ENCODE peak calls at places on chromosomes 13 and 19, in ten cellular contexts. M, T, C, D, G, L, O, Y, V and X are unnamed samples.

GRCh38 chr19:12581100-12581499 is 29.5 kb downstream of the ZNF490 start:
- DNase-seq in G (no peak), T (no peak), L (no peak), O (no peak), C (no peak), M (no peak), V (no peak), Y (no peak), D (no peak), X (no peak)

GRCh38 chr19:4053423-4054324 is 13.0 kb downstream of the ZBTB7A start:
- DNase-seq in O (no peak), Y (no peak), M (no peak), C (no peak), V (peak), L (no peak), D (no peak), G (no peak), T (no peak), X (no peak)

GRCh38 chr13:36028359-36028758 is 102.8 kb downstream of the DCLK1 start:
- DNase-seq in G (no peak), D (no peak), O (no peak), L (no peak), Y (no peak), C (no peak), V (no peak), M (no peak), T (no peak), X (no peak)

GRCh38 chr19:18233224-18233825 is 7.1 kb upstream of the PDE4C start:
- DNase-seq in T (no peak), D (no peak), M (no peak), C (no peak), L (peak), O (no peak), V (peak), Y (peak), G (peak), X (peak)

GRCh38 chr19:12985049-12985776 is 10.1 kb upstream of the NFIX start:
- DNase-seq in L (no peak), G (peak), C (no peak), O (peak), T (no peak), M (no peak), Y (no peak), V (peak), D (peak), X (peak)

GRCh38 chr13:77774181-77774580 is 76.7 kb downstream of the SLAIN1 start:
- DNase-seq in T (no peak), C (no peak), L (no peak), V (no peak), M (no peak), G (no peak), D (no peak), O (no peak), Y (no peak), X (no peak)

GRCh38 chr19:53519431-53519830 is 18.5 kb upstream of the ZNF331 start:
- DNase-seq in V (peak), G (no peak), M (no peak), Y (no peak), T (no peak), L (no peak), C (no peak), O (no peak), D (no peak), X (peak)

GRCh38 chr19:5307655-5308054 is 33.0 kb downstream of the PTPRS start:
- DNase-seq in T (no peak), Y (no peak), M (no peak), C (no peak), V (no peak), D (no peak), O (no peak), G (no peak), L (no peak), X (no peak)

GRCh38 chr13:98476106-98476505 is 100.8 kb downstream of the STK24 start:
- DNase-seq in O (no peak), T (peak), V (no peak), D (no peak), Y (no peak), L (no peak), G (no peak), C (no peak), M (no peak), X (no peak)
- H3K27ac ChIP-seq in O (no peak), T (peak), V (peak), D (peak), Y (peak), L (no peak), G (peak), C (peak), M (peak), X (no peak)

DNA sequence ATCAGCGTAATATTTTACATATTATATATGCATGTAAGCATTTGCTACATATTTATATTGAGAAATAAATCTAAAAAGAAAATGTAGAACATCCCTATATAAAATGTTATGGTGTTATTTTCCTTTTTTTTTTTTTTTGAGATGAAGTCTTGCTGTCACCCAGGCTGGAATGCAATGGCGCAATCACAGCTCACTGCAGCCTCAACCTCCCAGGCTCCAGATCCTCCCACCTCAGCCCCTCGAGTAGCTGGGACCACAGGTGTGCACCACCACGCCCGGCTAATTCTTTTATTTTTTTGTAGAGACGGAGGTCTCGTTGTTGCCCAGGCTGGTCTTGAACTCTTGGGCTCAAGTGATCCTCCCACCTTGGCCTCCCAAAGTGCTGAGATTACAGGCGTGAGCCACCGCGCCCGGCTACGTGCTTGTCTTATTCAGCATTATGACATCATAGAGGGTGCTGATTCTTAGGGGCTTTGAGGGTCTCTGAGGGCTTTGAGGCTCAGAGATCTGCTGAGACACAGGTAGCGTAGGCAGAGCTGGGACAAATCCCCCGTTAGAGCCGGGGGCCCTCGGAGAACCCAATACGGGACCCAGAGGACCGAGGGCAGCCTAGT is 101.9 kb downstream of the GADD45B start:
- DNase-seq in V (no peak), T (no peak), G (no peak), M (no peak), Y (no peak), D (no peak), C (peak), O (no peak), L (peak), X (no peak)
- H3K27ac ChIP-seq in V (peak), T (no peak), G (peak), M (peak), Y (no peak), D (peak), C (peak), O (peak), L (peak), X (no peak)

GRCh38 chr19:489418-490196 is 6.7 kb upstream of the MADCAM1 start:
- DNase-seq in V (peak), C (no peak), M (no peak), Y (no peak), T (no peak), L (peak), O (no peak), D (no peak), G (peak), X (no peak)

GRCh38 chr19:491146-491741 is 5.0 kb upstream of the MADCAM1 start:
- DNase-seq in G (no peak), L (no peak), T (peak), Y (no peak), C (no peak), V (peak), D (no peak), O (no peak), M (no peak), X (peak)

GRCh38 chr19:494171-495046 is 1.9 kb upstream of the MADCAM1 start:
- DNase-seq in L (no peak), M (no peak), Y (no peak), T (no peak), C (no peak), D (no peak), O (no peak), G (no peak), V (no peak), X (no peak)

GRCh38 chr19:493391-494170 is 2.7 kb upstream of the MADCAM1 start:
- DNase-seq in M (no peak), V (no peak), Y (no peak), O (no peak), D (no peak), L (no peak), G (no peak), C (no peak), T (no peak), X (no peak)

GRCh38 chr19:492091-492531 is 4.2 kb upstream of the MADCAM1 start:
- DNase-seq in Y (no peak), O (no peak), D (no peak), C (no peak), T (peak), L (no peak), G (no peak), V (peak), M (no peak), X (no peak)
- H3K27ac ChIP-seq in Y (no peak), O (no peak), D (no peak), C (no peak), T (no peak), L (no peak), G (no peak), V (no peak), M (no peak), X (no peak)

GRCh38 chr19:19405919-19406877 is 723 bp downstream of the GATAD2A start:
- DNase-seq in C (no peak), O (no peak), D (no peak), V (peak), M (no peak), G (peak), L (peak), Y (no peak), T (peak), X (peak)
- H3K27ac ChIP-seq in C (peak), O (peak), D (peak), V (peak), M (peak), G (peak), L (no peak), Y (peak), T (peak), X (peak)

GRCh38 chr13:81872581-81872980 is 1531.7 kb upstream of the SPRY2 start:
- DNase-seq in L (no peak), O (no peak), V (no peak), C (no peak), G (no peak), D (no peak), Y (no peak), M (no peak), T (no peak), X (no peak)

GRCh38 chr13:81874253-81874652 is 1533.3 kb upstream of the SPRY2 start:
- DNase-seq in G (no peak), L (no peak), T (no peak), M (no peak), V (no peak), C (no peak), D (no peak), Y (no peak), O (no peak), X (no peak)

GRCh38 chr13:81874681-81875661 is 1534.0 kb upstream of the SPRY2 start:
- DNase-seq in T (no peak), G (no peak), V (no peak), O (no peak), D (no peak), Y (no peak), M (no peak), C (no peak), L (no peak), X (no peak)
- H3K27ac ChIP-seq in T (no peak), G (no peak), V (no peak), O (no peak), D (no peak), Y (no peak), M (no peak), C (no peak), L (no peak), X (no peak)

GRCh38 chr13:38804536-38804935 is 117.7 kb downstream of the FREM2 start:
- DNase-seq in Y (no peak), O (no peak), T (no peak), L (no peak), D (no peak), V (peak), C (no peak), M (no peak), G (no peak), X (no peak)
- H3K27ac ChIP-seq in Y (no peak), O (no peak), T (no peak), L (no peak), D (no peak), V (no peak), C (no peak), M (no peak), G (no peak), X (no peak)